ENCODE peak calls at places on chromosomes 6 and 20, in ten cellular contexts. A is Peyer's patch, S is ovary, U is left ventricle myocardium inferior, W is upper lobe of left lung, Z is fibroblast of lung, G is cardiac muscle cell, O is lung, R is tibial artery, P is upper lobe of right lung. J is an unnamed sample. For H3K9me3, the result is how much of the 10 kb centered on the place peaks cover.

GRCh38 chr6:53410508-53411258 is 61.9 kb upstream of the ELOVL5 start:
- DNase-seq in W (peak), U (peak), S (peak), A (peak), G (peak), O (peak), R (no peak), Z (peak), P (peak), J (peak)

GRCh38 chr20:57435498-57436222 is 44.5 kb downstream of the RBM38 start:
- DNase-seq in A (peak), R (peak), G (peak), S (no peak), P (peak), Z (peak), U (peak), W (peak), O (peak), J (no peak)

GRCh38 chr20:39109933-39110818 is 148.0 kb downstream of the DHX35 start:
- DNase-seq in S (no peak), O (no peak), Z (no peak), R (no peak), G (no peak), P (no peak), U (no peak), A (no peak), W (no peak), J (no peak)

GRCh38 chr20:40863337-40863919 is 165.2 kb upstream of the TOP1 start:
- DNase-seq in P (no peak), A (no peak), O (no peak), U (no peak), R (no peak), G (no peak), S (no peak), W (no peak), Z (no peak), J (no peak)

GRCh38 chr6:11754625-11755289 is 23.8 kb downstream of the ADTRP start:
- DNase-seq in W (no peak), A (no peak), U (no peak), P (no peak), O (no peak), Z (peak), G (no peak), R (no peak), S (no peak), J (no peak)

GRCh38 chr6:44681782-44682181 is 294.3 kb downstream of the CDC5L start:
- DNase-seq in P (no peak), S (peak), G (peak), W (no peak), U (no peak), A (no peak), O (no peak), R (no peak), Z (peak), J (no peak)

GRCh38 chr6:73929421-73929820 is 233.4 kb downstream of the CD109 start:
- DNase-seq in U (no peak), W (no peak), G (no peak), A (no peak), R (no peak), O (no peak), Z (no peak), S (no peak), P (no peak), J (no peak)

GRCh38 chr20:30489604-30490003 is 767.9 kb upstream of the DEFB115 start:
- DNase-seq in R (no peak), W (no peak), S (no peak), G (no peak), P (no peak), U (no peak), O (no peak), Z (no peak), A (no peak), J (no peak)

GRCh38 chr6:30990422-30991086 is 7.0 kb downstream of the MUC21 start:
- DNase-seq in U (no peak), W (no peak), P (no peak), O (no peak), Z (no peak), S (no peak), A (no peak), G (no peak), R (no peak), J (no peak)

GRCh38 chr6:113856571-113857564 is at the start of gene MARCKS:
- DNase-seq in Z (peak), S (peak), U (peak), P (peak), O (peak), R (peak), W (peak), G (peak), A (peak), J (no peak)

DNA sequence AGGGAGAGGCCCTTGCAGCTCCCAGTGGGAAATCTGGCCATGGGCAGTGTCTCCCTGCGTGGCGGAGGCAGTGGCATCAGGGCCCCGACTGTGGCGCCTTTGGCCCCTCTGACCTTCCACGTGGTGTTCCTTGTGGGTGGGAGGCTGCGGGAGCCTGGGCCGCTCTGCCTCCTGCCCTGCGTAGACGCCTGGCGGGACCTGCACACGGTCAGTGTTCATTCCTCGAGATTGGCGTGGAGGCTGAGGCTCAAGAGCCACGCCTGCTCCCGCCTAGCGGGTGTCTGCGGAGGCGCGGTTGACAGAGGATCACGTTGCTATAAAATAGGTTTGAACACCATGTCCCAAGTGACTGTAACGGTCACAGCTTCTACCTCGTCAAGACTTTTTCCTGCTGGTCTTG is 14.0 kb downstream of the COL9A3 start:
- DNase-seq in P (no peak), U (no peak), O (no peak), A (no peak), R (no peak), S (no peak), Z (no peak), G (no peak), W (no peak), J (no peak)
- H3K9me3 ChIP-seq in P (under half), U (under half), O (under half), A (under half), R (under half), S (under half), Z (under half), G (under half), W (under half), J (under half)

GRCh38 chr6:168732676-168733075 is 291.7 kb downstream of the SMOC2 start:
- DNase-seq in W (no peak), A (no peak), S (no peak), G (no peak), P (no peak), R (no peak), O (no peak), U (no peak), Z (no peak), J (no peak)
- H3K9me3 ChIP-seq in W (under half), A (under half), S (under half), G (under half), P (under half), R (under half), O (under half), U (under half), Z (under half), J (under half)

GRCh38 chr6:66986940-66987339 is 1279.9 kb upstream of the EYS start:
- DNase-seq in P (no peak), W (no peak), G (no peak), Z (no peak), S (no peak), A (no peak), R (no peak), O (no peak), U (no peak), J (no peak)

GRCh38 chr6:66985816-66986215 is 1278.8 kb upstream of the EYS start:
- DNase-seq in S (no peak), U (no peak), P (no peak), A (no peak), Z (no peak), W (no peak), R (no peak), O (no peak), G (no peak), J (no peak)
- H3K9me3 ChIP-seq in S (under half), U (half or more), P (under half), A (under half), Z (under half), W (under half), R (under half), O (under half), G (under half), J (under half)

GRCh38 chr6:61200444-61200843 is 1085.6 kb downstream of the KHDRBS2 start:
- DNase-seq in Z (no peak), R (no peak), G (no peak), P (no peak), A (no peak), O (no peak), S (no peak), U (no peak), W (no peak), J (no peak)

DNA sequence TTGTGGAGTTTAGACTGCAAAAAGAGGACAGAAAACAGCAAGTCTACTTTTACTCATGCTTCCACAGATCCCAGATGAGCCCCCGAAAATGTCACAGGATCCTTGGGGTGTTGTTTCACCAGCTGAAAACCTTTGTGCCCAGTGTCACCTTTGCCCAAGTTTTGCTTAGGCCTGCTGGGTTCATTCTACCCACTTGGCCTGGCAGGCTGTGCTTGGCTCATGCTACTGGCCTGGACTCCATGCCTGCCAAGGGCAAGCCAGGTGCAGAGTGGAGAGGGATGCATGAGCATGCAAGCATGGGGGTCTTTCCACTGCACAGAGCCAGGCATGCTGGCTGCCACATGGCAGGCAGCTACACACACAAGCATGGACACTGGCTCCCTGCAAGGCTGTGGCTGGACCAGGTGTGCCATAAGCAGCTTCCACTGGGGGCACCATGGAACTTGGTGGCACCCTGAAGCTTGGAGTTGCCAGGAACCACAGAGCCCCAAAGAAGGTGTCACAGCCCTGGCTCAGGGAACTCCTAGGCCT is 1082.0 kb downstream of the KHDRBS2 start:
- DNase-seq in O (no peak), A (no peak), R (no peak), S (no peak), Z (no peak), W (no peak), U (no peak), G (no peak), P (no peak), J (no peak)
- H3K9me3 ChIP-seq in O (under half), A (under half), R (under half), S (under half), Z (under half), W (under half), U (half or more), G (under half), P (under half), J (under half)

GRCh38 chr20:55143605-55144004 is 668.2 kb downstream of the DOK5 start:
- DNase-seq in A (no peak), W (no peak), U (no peak), O (no peak), S (no peak), R (no peak), G (no peak), P (no peak), Z (no peak), J (no peak)

GRCh38 chr20:55135923-55136322 is 660.5 kb downstream of the DOK5 start:
- DNase-seq in A (no peak), W (no peak), O (no peak), G (no peak), Z (no peak), U (no peak), R (no peak), S (no peak), P (no peak), J (no peak)

GRCh38 chr20:55139173-55139765 is 663.9 kb downstream of the DOK5 start:
- DNase-seq in A (no peak), O (no peak), R (no peak), P (no peak), W (no peak), U (no peak), S (no peak), G (no peak), Z (no peak), J (no peak)

GRCh38 chr20:55142932-55143331 is 667.5 kb downstream of the DOK5 start:
- DNase-seq in A (no peak), W (no peak), G (no peak), P (no peak), R (no peak), S (no peak), O (no peak), Z (no peak), U (no peak), J (no peak)

DNA sequence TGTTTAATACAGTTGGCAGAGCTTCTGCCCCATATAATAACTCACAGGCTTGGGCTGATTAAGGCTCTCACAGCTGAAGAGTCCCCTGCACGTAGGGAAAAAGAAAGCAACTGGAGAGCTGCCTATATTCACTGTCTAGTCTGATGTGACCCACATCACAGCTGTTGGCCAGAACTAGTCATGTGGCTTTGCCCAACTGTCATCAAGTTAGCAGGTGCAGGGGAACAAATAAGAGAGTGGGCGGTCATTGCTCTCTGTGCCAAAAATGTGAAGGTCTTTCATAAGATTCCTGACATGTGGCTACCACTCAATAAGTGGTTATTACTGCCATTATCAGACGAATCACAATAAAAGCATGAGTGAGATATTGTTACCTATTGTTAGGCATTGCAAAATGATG is 665.2 kb downstream of the DOK5 start:
- DNase-seq in W (no peak), P (no peak), G (no peak), S (no peak), A (no peak), R (no peak), Z (no peak), O (no peak), U (no peak), J (no peak)
- H3K9me3 ChIP-seq in W (under half), P (under half), G (under half), S (under half), A (under half), R (under half), Z (under half), O (under half), U (under half), J (under half)

DNA sequence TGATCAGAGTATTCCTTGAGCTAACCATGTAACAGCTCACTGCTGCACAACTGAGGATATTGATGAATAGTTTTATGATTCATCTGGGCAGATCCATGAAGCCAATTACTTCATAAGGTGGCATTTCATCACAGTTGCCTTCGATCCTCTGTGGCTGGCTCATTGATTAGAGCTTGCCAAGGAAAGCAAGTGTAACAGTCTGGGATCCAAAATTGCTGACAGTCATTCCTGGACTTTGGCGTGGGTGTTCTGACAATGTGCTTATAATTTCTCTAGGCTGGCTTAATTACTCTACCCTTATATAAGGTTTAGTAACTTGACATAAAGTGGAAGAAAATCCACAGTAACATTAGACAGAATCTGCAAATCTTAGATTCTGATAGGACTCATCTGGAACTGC is 551.3 kb upstream of the CDH4 start:
- DNase-seq in O (no peak), R (no peak), G (no peak), A (no peak), Z (peak), U (no peak), S (no peak), W (no peak), P (no peak), J (no peak)
- H3K9me3 ChIP-seq in O (under half), R (under half), G (under half), A (under half), Z (under half), U (under half), S (under half), W (under half), P (under half), J (under half)

DNA sequence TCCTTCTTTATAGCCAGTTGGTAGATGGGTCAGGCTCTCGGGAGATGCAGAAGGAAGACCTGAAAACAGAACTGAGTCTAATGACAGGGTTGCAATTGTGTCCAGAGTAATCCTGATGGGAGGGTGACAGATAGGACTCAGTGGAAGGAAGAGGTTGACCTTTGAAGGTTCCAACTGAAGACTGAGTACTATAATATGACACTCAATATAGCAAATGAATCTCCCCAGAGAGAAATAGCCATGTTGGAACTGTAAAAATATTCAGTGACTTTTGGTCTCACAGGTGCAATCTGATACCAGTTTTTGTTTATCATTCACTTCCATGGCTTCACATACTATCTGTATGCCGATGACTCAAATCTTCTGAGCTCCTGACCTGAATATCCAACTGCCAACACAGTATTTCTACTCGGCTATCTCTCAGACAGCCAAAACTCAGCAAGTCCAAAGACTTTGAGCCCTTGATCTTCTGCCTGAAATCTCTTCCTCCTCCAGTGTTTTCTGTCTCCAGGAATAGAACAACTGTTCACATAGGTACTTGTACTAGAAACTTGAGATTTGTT is 21.7 kb upstream of the PKHD1 start:
- DNase-seq in S (no peak), U (no peak), G (no peak), R (no peak), W (no peak), P (no peak), Z (no peak), O (no peak), A (no peak), J (no peak)
- H3K9me3 ChIP-seq in S (under half), U (under half), G (under half), R (under half), W (under half), P (under half), Z (under half), O (under half), A (under half), J (under half)

GRCh38 chr20:46501337-46501942 is 11.9 kb downstream of the ZNF334 start:
- DNase-seq in S (no peak), A (no peak), Z (no peak), W (no peak), R (no peak), P (no peak), G (peak), O (no peak), U (no peak), J (no peak)
- H3K9me3 ChIP-seq in S (under half), A (under half), Z (under half), W (under half), R (under half), P (under half), G (under half), O (under half), U (under half), J (under half)